ENCODE peak calls at places on chromosomes 6 and 20, in four cellular contexts. U is CD4-positive, alpha-beta T cell; K is heart left ventricle; G is epithelial cell of esophagus. Y is an unnamed sample.

GRCh38 chr6:90027004-90027403 is 132.7 kb downstream of the GJA10 start:
- DNase-seq in K (no peak), G (no peak), U (no peak), Y (no peak)

GRCh38 chr20:19213946-19214490 is 1.6 kb downstream of the SLC24A3 start:
- DNase-seq in K (no peak), G (no peak), U (no peak), Y (no peak)

GRCh38 chr20:49724637-49725606 is 11.2 kb upstream of the B4GALT5 start:
- DNase-seq in G (peak), K (peak), U (peak), Y (peak)

GRCh38 chr20:17646901-17647301 is 35.1 kb downstream of the RRBP1 start:
- DNase-seq in G (no peak), U (no peak), K (peak), Y (no peak)

GRCh38 chr6:16450285-16450684 is 211.9 kb downstream of the GMPR start:
- DNase-seq in G (no peak), K (no peak), U (no peak), Y (peak)

GRCh38 chr6:138655828-138656227 is 117.7 kb upstream of the CCDC28A start:
- DNase-seq in K (no peak), G (no peak), U (no peak), Y (no peak)

GRCh38 chr6:127420558-127420957 is 38.6 kb downstream of the KIAA0408 start:
- DNase-seq in K (peak), G (peak), U (peak), Y (peak)

GRCh38 chr6:166604911-166605310 is 18.4 kb upstream of the RAMACL start:
- DNase-seq in G (no peak), U (no peak), K (no peak), Y (no peak)

GRCh38 chr6:117483004-117483644 is 650 bp downstream of the DCBLD1 start:
- DNase-seq in U (no peak), G (peak), K (peak), Y (peak)

GRCh38 chr20:19903168-19903676 is 113.9 kb upstream of the NAA20 start:
- DNase-seq in U (no peak), K (no peak), G (peak), Y (no peak)

GRCh38 chr20:31570021-31570463 is 35.0 kb upstream of the ID1 start:
- DNase-seq in U (no peak), G (no peak), K (no peak), Y (no peak)

GRCh38 chr6:75135447-75135846 is 70.4 kb downstream of the COL12A1 start:
- DNase-seq in U (no peak), G (no peak), K (no peak), Y (peak)

GRCh38 chr6:163943647-163944395 is 529.3 kb downstream of the QKI start:
- DNase-seq in K (peak), U (no peak), G (peak), Y (no peak)

DNA sequence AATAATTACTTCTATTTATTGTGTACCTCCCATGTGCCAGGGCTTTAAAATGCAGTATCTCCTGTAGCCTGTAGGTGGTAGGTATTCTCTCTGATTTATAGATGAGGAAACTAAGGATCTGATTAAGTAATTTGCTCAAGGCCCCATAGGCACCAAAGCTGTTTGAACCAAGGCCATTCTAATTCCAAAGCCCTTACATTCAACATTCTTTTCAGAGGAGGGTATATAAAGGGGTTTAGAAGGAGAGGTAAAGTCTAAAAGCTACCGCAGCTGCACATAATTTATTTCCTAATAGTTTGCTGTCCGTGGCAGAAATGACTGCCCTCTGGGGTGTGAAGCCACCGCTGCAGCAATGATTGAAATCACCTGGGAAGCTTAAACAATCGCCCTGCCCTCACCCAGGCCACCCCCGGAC is 95.0 kb upstream of the FAM8A1 start:
- DNase-seq in G (peak), U (no peak), K (no peak), Y (peak)
- TF ChIP-seq CTCF in G (peak), U (peak), K (no peak), Y (peak)

GRCh38 chr6:33053230-33053629 is 20.2 kb downstream of the HLA-DPA1 start:
- DNase-seq in K (no peak), G (no peak), U (no peak), Y (no peak)

GRCh38 chr6:33050013-33050800 is 23.2 kb downstream of the HLA-DPA1 start:
- DNase-seq in U (no peak), G (no peak), K (no peak), Y (no peak)

GRCh38 chr6:33052627-33053026 is 20.8 kb downstream of the HLA-DPA1 start:
- DNase-seq in G (no peak), U (no peak), K (no peak), Y (no peak)

DNA sequence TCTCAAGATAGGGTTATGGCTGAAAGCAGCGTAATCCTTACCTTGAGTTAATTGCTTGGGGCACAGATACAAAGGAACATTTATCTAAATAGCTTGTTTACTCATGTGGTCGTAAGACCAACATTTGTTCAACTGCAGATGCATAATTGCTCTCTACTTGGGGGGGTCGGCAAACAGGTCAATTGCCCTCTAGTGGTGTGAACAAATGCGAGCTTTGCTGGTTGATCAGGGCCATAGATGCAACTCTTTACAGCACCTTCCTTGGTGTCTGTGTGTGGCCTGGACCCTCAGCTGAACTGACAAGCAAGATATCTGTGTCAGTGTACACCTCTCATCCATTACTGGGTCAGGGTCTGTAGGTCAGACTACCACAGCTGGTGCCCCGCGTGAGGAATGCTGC is 24.1 kb downstream of the HLA-DPA1 start:
- DNase-seq in U (no peak), K (no peak), G (no peak), Y (no peak)
- TF ChIP-seq CTCF in U (no peak), K (peak), G (no peak), Y (peak)

GRCh38 chr6:32886674-32887383 is 32.8 kb downstream of the PSMB9 start:
- DNase-seq in G (peak), U (no peak), K (no peak), Y (peak)
- TF ChIP-seq CTCF in G (no peak), U (no peak), K (no peak), Y (no peak)

DNA sequence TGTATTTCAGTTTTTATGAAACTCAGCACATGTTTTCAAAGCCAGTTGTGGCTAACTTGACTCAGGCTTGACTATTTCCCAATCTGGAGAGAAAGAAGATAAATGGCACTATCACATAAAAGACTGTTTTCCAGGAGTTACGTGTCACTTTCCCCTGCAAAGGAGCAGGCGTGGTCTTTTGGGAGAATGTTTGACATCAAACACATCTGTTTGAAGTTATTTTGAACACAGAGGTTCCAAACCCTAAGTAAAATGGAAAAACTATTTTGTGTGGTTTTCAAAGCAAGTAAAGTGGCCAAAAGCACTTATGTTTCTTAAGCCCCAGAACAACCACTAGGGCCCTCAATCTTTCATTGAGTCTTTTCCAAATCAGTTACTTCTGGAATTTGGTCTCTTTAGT is 89.7 kb downstream of the FOXF2 start:
- DNase-seq in U (no peak), K (no peak), G (no peak), Y (peak)
- TF ChIP-seq CTCF in U (no peak), K (no peak), G (no peak), Y (peak)

GRCh38 chr6:104003803-104004516 is 855.8 kb downstream of the HACE1 start:
- DNase-seq in K (no peak), G (no peak), U (no peak), Y (no peak)
- TF ChIP-seq CTCF in K (no peak), G (no peak), U (no peak), Y (no peak)

GRCh38 chr20:42531675-42531985 is 658.1 kb downstream of the PTPRT start:
- DNase-seq in G (no peak), K (no peak), U (no peak), Y (no peak)

GRCh38 chr20:42530855-42531674 is 658.6 kb downstream of the PTPRT start:
- DNase-seq in U (no peak), K (no peak), G (peak), Y (no peak)
- TF ChIP-seq CTCF in U (no peak), K (peak), G (peak), Y (peak)

DNA sequence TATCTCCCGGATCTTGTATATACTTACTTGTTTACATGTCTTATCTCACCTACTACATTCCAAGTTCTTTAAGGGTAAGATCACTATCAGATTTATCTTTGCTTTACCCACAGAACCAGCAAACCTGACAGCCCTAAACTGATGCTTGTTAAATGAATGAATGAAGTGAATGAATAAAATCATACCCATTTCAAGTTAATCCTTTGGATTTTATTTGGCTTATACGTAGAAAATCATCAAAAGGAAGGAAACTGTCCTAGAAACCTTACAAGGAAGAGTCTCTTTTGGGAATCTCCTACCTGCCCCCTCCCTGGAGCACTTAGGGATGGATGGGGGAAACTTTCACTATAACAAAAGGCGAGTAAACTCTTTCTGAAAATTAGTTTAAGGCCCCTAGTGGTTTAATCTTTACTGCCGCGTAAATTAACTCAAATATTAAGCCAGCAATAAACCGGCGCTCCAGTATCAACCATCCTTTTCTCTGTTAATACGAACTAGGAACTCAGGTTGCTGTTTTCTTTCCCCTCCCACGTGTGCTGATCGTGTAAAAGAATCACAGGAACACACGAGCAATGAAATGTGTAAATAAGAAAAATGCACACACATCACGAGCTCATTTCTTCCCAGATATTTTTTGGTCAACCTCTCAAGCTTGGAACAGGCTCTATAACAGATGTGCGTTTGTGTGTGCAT is 1.2 kb upstream of the UTRN start:
- DNase-seq in G (peak), U (no peak), K (no peak), Y (peak)
- TF ChIP-seq CTCF in G (peak), U (no peak), K (no peak), Y (peak)

GRCh38 chr6:5698318-5698717 is 308.4 kb downstream of the NRN1 start:
- DNase-seq in U (no peak), G (no peak), K (no peak), Y (no peak)
- TF ChIP-seq CTCF in U (no peak), G (no peak), K (no peak), Y (no peak)

GRCh38 chr6:6221829-6222535 is 98.5 kb downstream of the F13A1 start:
- DNase-seq in K (no peak), G (peak), U (no peak), Y (no peak)
- TF ChIP-seq CTCF in K (peak), G (peak), U (no peak), Y (no peak)